ENCODE peak calls at places on chromosomes 1 and 21, in six cellular contexts. One of them, this sample, is unnamed.

GRCh38 chr21:31753949-31754348 is 22.0 kb upstream of the SCAF4 start:
- DNase-seq in GM20000: no peak
- DNase-seq in effector memory CD8-positive, alpha-beta T cell: no peak
- DNase-seq in cardiac muscle cell: no peak
- DNase-seq in NCI-H1417: no peak
- DNase-seq in kidney epithelial cell: no peak
- DNase-seq in this sample: no peak

GRCh38 chr1:239976130-239976968 is 115.3 kb upstream of the FMN2 start:
- DNase-seq in GM20000: peak; percentile 49
- DNase-seq in effector memory CD8-positive, alpha-beta T cell: peak; percentile 7
- DNase-seq in cardiac muscle cell: peak; percentile 60
- DNase-seq in NCI-H1417: peak; percentile 16
- DNase-seq in kidney epithelial cell: peak; percentile 10
- DNase-seq in this sample: no peak

GRCh38 chr1:162285149-162285561 is 91.5 kb downstream of the SPATA46 start:
- DNase-seq in GM20000: no peak
- DNase-seq in effector memory CD8-positive, alpha-beta T cell: no peak
- DNase-seq in cardiac muscle cell: peak; percentile 37
- DNase-seq in NCI-H1417: peak; percentile 52
- DNase-seq in kidney epithelial cell: peak; percentile 34
- DNase-seq in this sample: peak; percentile 96

GRCh38 chr1:66177483-66177882 is 356.5 kb upstream of the SGIP1 start:
- DNase-seq in GM20000: no peak
- DNase-seq in effector memory CD8-positive, alpha-beta T cell: no peak
- DNase-seq in cardiac muscle cell: no peak
- DNase-seq in NCI-H1417: no peak
- DNase-seq in kidney epithelial cell: no peak
- DNase-seq in this sample: no peak

GRCh38 chr1:90579212-90579802 is 137.8 kb downstream of the BARHL2 start:
- DNase-seq in GM20000: peak; percentile 58
- DNase-seq in effector memory CD8-positive, alpha-beta T cell: no peak
- DNase-seq in cardiac muscle cell: peak; percentile 58
- DNase-seq in NCI-H1417: peak; percentile 11
- DNase-seq in kidney epithelial cell: peak; percentile 2
- DNase-seq in this sample: peak; percentile 21

GRCh38 chr1:155174334-155175280 is 958 bp downstream of the TRIM46 start:
- DNase-seq in GM20000: peak; percentile 36
- DNase-seq in effector memory CD8-positive, alpha-beta T cell: peak; percentile 34
- DNase-seq in cardiac muscle cell: peak; percentile 38
- DNase-seq in NCI-H1417: peak; percentile 89
- DNase-seq in kidney epithelial cell: no peak
- DNase-seq in this sample: peak; percentile 77

GRCh38 chr21:14569868-14570267 is 23.8 kb upstream of the SAMSN1 start:
- DNase-seq in GM20000: no peak
- DNase-seq in effector memory CD8-positive, alpha-beta T cell: peak; percentile 1
- DNase-seq in cardiac muscle cell: no peak
- DNase-seq in NCI-H1417: no peak
- DNase-seq in kidney epithelial cell: no peak
- DNase-seq in this sample: no peak

GRCh38 chr1:201348211-201348566 is 29.3 kb downstream of the TNNT2 start:
- DNase-seq in GM20000: peak; percentile 71
- DNase-seq in effector memory CD8-positive, alpha-beta T cell: no peak
- DNase-seq in cardiac muscle cell: peak; percentile 47
- DNase-seq in NCI-H1417: peak; percentile 22
- DNase-seq in kidney epithelial cell: no peak
- DNase-seq in this sample: no peak

GRCh38 chr1:243409284-243409683 is 153.4 kb downstream of the SDCCAG8 start:
- DNase-seq in GM20000: no peak
- DNase-seq in effector memory CD8-positive, alpha-beta T cell: no peak
- DNase-seq in cardiac muscle cell: peak; percentile 4
- DNase-seq in NCI-H1417: no peak
- DNase-seq in kidney epithelial cell: no peak
- DNase-seq in this sample: no peak

GRCh38 chr1:14442669-14443068 is 155.8 kb upstream of the KAZN start:
- DNase-seq in GM20000: no peak
- DNase-seq in effector memory CD8-positive, alpha-beta T cell: no peak
- DNase-seq in cardiac muscle cell: no peak
- DNase-seq in NCI-H1417: no peak
- DNase-seq in kidney epithelial cell: no peak
- DNase-seq in this sample: no peak

GRCh38 chr1:204947338-204947737 is 76.7 kb downstream of the NFASC start:
- DNase-seq in GM20000: no peak
- DNase-seq in effector memory CD8-positive, alpha-beta T cell: no peak
- DNase-seq in cardiac muscle cell: no peak
- DNase-seq in NCI-H1417: no peak
- DNase-seq in kidney epithelial cell: no peak
- DNase-seq in this sample: no peak

GRCh38 chr1:169925505-169926482 is 32.1 kb upstream of the SCYL3 start:
- DNase-seq in GM20000: no peak
- DNase-seq in effector memory CD8-positive, alpha-beta T cell: no peak
- DNase-seq in cardiac muscle cell: no peak
- DNase-seq in NCI-H1417: no peak
- DNase-seq in kidney epithelial cell: no peak
- DNase-seq in this sample: peak; percentile 63

GRCh38 chr1:919271-919872 is 4.4 kb upstream of the SAMD11 start:
- DNase-seq in GM20000: no peak
- DNase-seq in effector memory CD8-positive, alpha-beta T cell: no peak
- DNase-seq in cardiac muscle cell: no peak
- DNase-seq in NCI-H1417: no peak
- DNase-seq in kidney epithelial cell: no peak
- DNase-seq in this sample: no peak

GRCh38 chr1:24364975-24365678 is 46.0 kb downstream of the GRHL3 start:
- DNase-seq in GM20000: peak; percentile 79
- DNase-seq in effector memory CD8-positive, alpha-beta T cell: no peak
- DNase-seq in cardiac muscle cell: peak; percentile 74
- DNase-seq in NCI-H1417: no peak
- DNase-seq in kidney epithelial cell: peak; percentile 67
- DNase-seq in this sample: no peak

GRCh38 chr21:44579833-44580144 is 615 bp downstream of the KRTAP10-5 start:
- DNase-seq in GM20000: no peak
- DNase-seq in effector memory CD8-positive, alpha-beta T cell: no peak
- DNase-seq in cardiac muscle cell: no peak
- DNase-seq in NCI-H1417: no peak
- DNase-seq in kidney epithelial cell: no peak
- DNase-seq in this sample: no peak